ENCODE peak calls at places on chromosomes 4 and X, in ten cellular contexts. Y, W, J, R, O, K, M, X, N and Z are unnamed samples.

GRCh38 chr4:98945297-98945850 is 16.4 kb upstream of the EIF4E start:
- DNase-seq in Y (no peak), W (no peak), J (peak; percentile 55), R (no peak), O (no peak), K (no peak), M (no peak), X (no peak), N (no peak), Z (peak; percentile 36)

GRCh38 chr4:1572521-1572920 is 111.6 kb downstream of the FAM53A start:
- DNase-seq in Y (no peak), W (no peak), J (no peak), R (no peak), O (peak; percentile 18), K (no peak), M (no peak), X (no peak), N (no peak), Z (no peak)

GRCh38 chrX:1412551-1413161 is 20.7 kb upstream of the SLC25A6 start:
- DNase-seq in Y (no peak), W (no peak), J (no peak), R (no peak), O (peak; percentile 12), K (no peak), M (no peak), X (no peak), N (no peak), Z (no peak)

GRCh38 chrX:63281465-63281864 is 69.7 kb downstream of the SPIN4 start:
- DNase-seq in Y (no peak), W (no peak), J (no peak), R (no peak), O (no peak), K (no peak), M (no peak), X (no peak), N (no peak), Z (no peak)

GRCh38 chr4:153844144-153844543 is 55.3 kb upstream of the SFRP2 start:
- DNase-seq in Y (no peak), W (no peak), J (no peak), R (no peak), O (no peak), K (no peak), M (no peak), X (no peak), N (no peak), Z (no peak)

GRCh38 chr4:183733181-183733580 is 74.1 kb downstream of the TRAPPC11 start:
- DNase-seq in Y (no peak), W (no peak), J (no peak), R (no peak), O (no peak), K (no peak), M (no peak), X (no peak), N (no peak), Z (no peak)

GRCh38 chr4:165767671-165768070 is 105.4 kb upstream of the TLL1 start:
- DNase-seq in Y (no peak), W (no peak), J (no peak), R (no peak), O (no peak), K (no peak), M (no peak), X (no peak), N (no peak), Z (no peak)

GRCh38 chrX:73977542-73978169 is 326.3 kb upstream of the ZCCHC13 start:
- DNase-seq in Y (no peak), W (peak; percentile 10), J (no peak), R (no peak), O (no peak), K (no peak), M (no peak), X (no peak), N (no peak), Z (peak; percentile 68)

GRCh38 chr4:87856816-87857215 is 24.0 kb downstream of the MEPE start:
- DNase-seq in Y (no peak), W (no peak), J (no peak), R (no peak), O (no peak), K (no peak), M (no peak), X (no peak), N (no peak), Z (no peak)

DNA sequence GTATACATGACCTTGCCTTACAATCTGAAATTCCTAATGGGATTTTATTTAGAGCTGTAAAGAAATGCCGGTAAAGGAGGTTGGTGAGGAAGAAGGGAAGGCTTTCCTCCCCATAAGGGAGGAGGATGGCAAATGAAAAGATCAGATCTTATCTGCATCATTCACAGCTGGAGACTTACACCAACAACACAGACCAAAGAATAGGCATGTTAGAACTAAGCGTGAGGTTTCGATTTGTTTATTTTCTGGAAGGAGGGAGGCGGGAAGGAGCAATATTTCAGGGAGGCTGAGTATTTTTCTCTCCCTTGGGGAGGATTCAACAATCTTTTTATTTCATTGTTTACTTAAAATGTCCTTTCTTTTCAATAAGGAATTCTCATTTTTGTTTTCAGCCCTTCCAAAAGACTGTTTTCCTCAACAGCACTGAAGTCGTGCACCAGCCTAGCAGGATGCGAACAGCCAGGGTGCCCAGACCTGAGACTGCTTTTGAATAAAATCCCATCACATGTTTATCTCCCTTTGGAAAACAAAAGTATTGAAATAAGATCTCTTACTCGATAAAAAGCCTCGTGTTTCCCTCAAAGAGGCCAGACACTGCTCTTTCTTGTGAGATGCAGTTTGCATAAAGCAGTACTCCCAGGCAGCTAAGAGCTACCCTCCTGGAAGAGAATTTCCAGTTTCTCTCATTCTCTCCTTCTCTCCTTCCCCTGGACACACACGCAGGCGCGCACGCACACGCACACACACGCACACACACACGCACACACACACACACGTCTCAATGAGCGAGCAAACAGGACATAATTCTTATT is 236.1 kb downstream of the MGST2 start:
- DNase-seq in Y (no peak), W (no peak), J (peak; percentile 32), R (no peak), O (no peak), K (no peak), M (no peak), X (no peak), N (no peak), Z (no peak)
- TF ChIP-seq CTCF in Y (no peak), W (no peak), J (no peak), R (no peak), O (no peak), K (no peak), M (no peak), X (no peak), N (no peak), Z (no peak)

GRCh38 chr4:142983612-142984011 is 137.5 kb upstream of the INPP4B start:
- DNase-seq in Y (no peak), W (no peak), J (no peak), R (no peak), O (no peak), K (no peak), M (no peak), X (no peak), N (no peak), Z (no peak)

GRCh38 chr4:142983111-142983510 is 137.0 kb upstream of the INPP4B start:
- DNase-seq in Y (no peak), W (no peak), J (no peak), R (no peak), O (no peak), K (no peak), M (no peak), X (no peak), N (no peak), Z (no peak)

GRCh38 chr4:142984871-142985585 is 138.9 kb upstream of the INPP4B start:
- DNase-seq in Y (no peak), W (no peak), J (peak; percentile 18), R (no peak), O (no peak), K (no peak), M (peak; percentile 24), X (peak; percentile 15), N (no peak), Z (peak; percentile 10)
- TF ChIP-seq CTCF in Y (peak; percentile 48), W (no peak), J (peak; percentile 43), R (peak; percentile 55), O (no peak), K (no peak), M (peak; percentile 36), X (peak; percentile 42), N (no peak), Z (peak; percentile 18)

DNA sequence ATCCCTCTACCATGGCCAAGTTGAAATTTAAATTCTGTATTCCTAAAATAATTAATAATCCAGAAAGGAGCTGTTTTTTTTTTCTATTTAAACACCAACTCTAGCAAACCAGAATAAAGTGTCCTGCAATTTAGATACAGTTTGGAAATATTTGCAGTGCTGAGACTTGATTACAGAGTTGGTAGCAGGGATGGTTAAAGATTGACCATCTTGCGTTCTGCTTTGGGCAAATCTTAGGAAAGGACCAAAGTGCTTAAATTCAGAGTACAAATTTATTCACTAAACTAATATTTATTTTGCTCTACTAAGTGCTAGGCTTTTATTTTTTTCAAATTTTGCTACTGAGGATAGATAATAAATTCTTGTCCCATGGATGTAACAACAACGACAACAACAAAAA is 180.2 kb upstream of the AADAT start:
- DNase-seq in Y (no peak), W (no peak), J (no peak), R (no peak), O (no peak), K (no peak), M (no peak), X (no peak), N (no peak), Z (no peak)
- TF ChIP-seq CTCF in Y (no peak), W (no peak), J (no peak), R (no peak), O (no peak), K (no peak), M (no peak), X (no peak), N (no peak), Z (no peak)

GRCh38 chr4:185033950-185034349 is 15.7 kb downstream of the HELT start:
- DNase-seq in Y (no peak), W (no peak), J (no peak), R (no peak), O (no peak), K (no peak), M (no peak), X (no peak), N (no peak), Z (peak; percentile 75)

GRCh38 chr4:185036019-185036418 is 17.7 kb downstream of the HELT start:
- DNase-seq in Y (no peak), W (no peak), J (no peak), R (no peak), O (no peak), K (no peak), M (no peak), X (no peak), N (no peak), Z (peak; percentile 59)

GRCh38 chr4:185035284-185035683 is 17.0 kb downstream of the HELT start:
- DNase-seq in Y (no peak), W (no peak), J (no peak), R (no peak), O (no peak), K (no peak), M (no peak), X (no peak), N (no peak), Z (no peak)

GRCh38 chr4:185039508-185040273 is 21.4 kb downstream of the HELT start:
- DNase-seq in Y (peak; percentile 18), W (peak; percentile 78), J (peak; percentile 81), R (peak; percentile 55), O (no peak), K (peak; percentile 57), M (peak; percentile 64), X (peak; percentile 53), N (no peak), Z (peak; percentile 74)

DNA sequence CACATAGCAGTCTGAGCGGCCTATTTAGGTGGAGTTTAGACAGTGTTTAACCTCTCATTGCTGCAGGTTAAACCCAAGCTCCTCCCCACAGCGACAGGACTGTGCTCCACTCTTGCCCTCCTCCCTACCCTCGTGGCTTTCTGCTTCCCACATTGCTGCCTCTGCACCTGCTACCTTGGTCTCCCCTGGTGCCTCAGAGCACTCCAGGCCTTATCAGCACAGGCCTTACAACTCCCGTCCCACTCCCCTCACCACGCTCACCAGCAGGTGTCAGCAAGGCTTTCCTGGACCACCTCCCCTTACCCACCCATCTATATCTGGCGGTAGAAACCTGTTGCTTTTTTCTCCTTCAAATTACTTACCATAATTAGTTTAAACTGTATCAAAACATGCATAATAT is 18.6 kb downstream of the HELT start:
- DNase-seq in Y (no peak), W (no peak), J (no peak), R (no peak), O (no peak), K (no peak), M (no peak), X (no peak), N (no peak), Z (no peak)
- TF ChIP-seq CTCF in Y (no peak), W (no peak), J (no peak), R (no peak), O (no peak), K (no peak), M (no peak), X (no peak), N (no peak), Z (no peak)